ENCODE peak calls at places on chromosomes 11 and 22, in five cellular contexts. One of them, this sample, is unnamed.

GRCh38 chr11:45927332-45927683 is 4.9 kb downstream of the LARGE2 start:
- DNase-seq in IMR-90: no peak
- DNase-seq in neuronal stem cell: no peak
- DNase-seq in H9: peak; percentile 24
- DNase-seq in H1: no peak
- DNase-seq in this sample: no peak

GRCh38 chr11:35211952-35212351 is 73.0 kb downstream of the CD44 start:
- DNase-seq in IMR-90: no peak
- DNase-seq in neuronal stem cell: no peak
- DNase-seq in H9: no peak
- DNase-seq in H1: no peak
- DNase-seq in this sample: no peak

GRCh38 chr11:9834281-9834680 is 170.4 kb downstream of the SWAP70 start:
- DNase-seq in IMR-90: no peak
- DNase-seq in neuronal stem cell: no peak
- DNase-seq in H9: no peak
- DNase-seq in H1: no peak
- DNase-seq in this sample: peak; percentile 48

GRCh38 chr11:111633756-111634362 is 31.6 kb downstream of the SIK2 start:
- DNase-seq in IMR-90: peak; percentile 35
- DNase-seq in neuronal stem cell: no peak
- DNase-seq in H9: no peak
- DNase-seq in H1: no peak
- DNase-seq in this sample: no peak

GRCh38 chr11:93474122-93474521 is 69.1 kb downstream of the SMCO4 start:
- DNase-seq in IMR-90: no peak
- DNase-seq in neuronal stem cell: no peak
- DNase-seq in H9: no peak
- DNase-seq in H1: no peak
- DNase-seq in this sample: no peak

GRCh38 chr22:35589071-35589735 is 27.9 kb downstream of the MB start:
- DNase-seq in IMR-90: peak; percentile 77
- DNase-seq in neuronal stem cell: no peak
- DNase-seq in H9: no peak
- DNase-seq in H1: peak; percentile 31
- DNase-seq in this sample: peak; percentile 95

GRCh38 chr22:19717691-19718254 is 3.5 kb downstream of the SEPTIN5 start:
- DNase-seq in IMR-90: peak; percentile 52
- DNase-seq in neuronal stem cell: no peak
- DNase-seq in H9: peak; percentile 65
- DNase-seq in H1: no peak
- DNase-seq in this sample: peak; percentile 54

GRCh38 chr22:49295465-49295743 is 532.3 kb downstream of the BRD1 start:
- DNase-seq in IMR-90: no peak
- DNase-seq in neuronal stem cell: no peak
- DNase-seq in H9: peak; percentile 20
- DNase-seq in H1: no peak
- DNase-seq in this sample: no peak

GRCh38 chr11:33520103-33520502 is 180.5 kb downstream of the C11orf91 start:
- DNase-seq in IMR-90: no peak
- DNase-seq in neuronal stem cell: no peak
- DNase-seq in H9: no peak
- DNase-seq in H1: no peak
- DNase-seq in this sample: no peak

GRCh38 chr22:49727191-49727880 is 100.3 kb downstream of the BRD1 start:
- DNase-seq in IMR-90: no peak
- DNase-seq in neuronal stem cell: no peak
- DNase-seq in H9: no peak
- DNase-seq in H1: no peak
- DNase-seq in this sample: no peak

GRCh38 chr11:17599460-17599925 is 52.4 kb downstream of the OTOG start:
- DNase-seq in IMR-90: no peak
- DNase-seq in neuronal stem cell: no peak
- DNase-seq in H9: no peak
- DNase-seq in H1: no peak
- DNase-seq in this sample: no peak

GRCh38 chr11:106446961-106447360 is 369.5 kb downstream of the AASDHPPT start:
- DNase-seq in IMR-90: no peak
- DNase-seq in neuronal stem cell: no peak
- DNase-seq in H9: no peak
- DNase-seq in H1: no peak
- DNase-seq in this sample: peak; percentile 33

GRCh38 chr11:106447631-106448191 is 370.2 kb downstream of the AASDHPPT start:
- DNase-seq in IMR-90: no peak
- DNase-seq in neuronal stem cell: no peak
- DNase-seq in H9: no peak
- DNase-seq in H1: no peak
- DNase-seq in this sample: peak; percentile 23

GRCh38 chr11:106446302-106446701 is 368.8 kb downstream of the AASDHPPT start:
- DNase-seq in IMR-90: no peak
- DNase-seq in neuronal stem cell: no peak
- DNase-seq in H9: no peak
- DNase-seq in H1: no peak
- DNase-seq in this sample: no peak

GRCh38 chr11:106449756-106450155 is 372.3 kb downstream of the AASDHPPT start:
- DNase-seq in IMR-90: no peak
- DNase-seq in neuronal stem cell: no peak
- DNase-seq in H9: no peak
- DNase-seq in H1: no peak
- DNase-seq in this sample: no peak
- H4K91ac ChIP-seq in IMR-90: no peak overlapping the region
- H4K91ac ChIP-seq in neuronal stem cell: no peak overlapping the region
- H4K91ac ChIP-seq in H9: no peak overlapping the region
- H4K91ac ChIP-seq in H1: no peak overlapping the region
- H4K91ac ChIP-seq in this sample: no peak overlapping the region

GRCh38 chr22:27836181-27836580 is 34.6 kb upstream of the MN1 start:
- DNase-seq in IMR-90: no peak
- DNase-seq in neuronal stem cell: no peak
- DNase-seq in H9: no peak
- DNase-seq in H1: no peak
- DNase-seq in this sample: no peak
- H4K91ac ChIP-seq in IMR-90: peak overlapping the region; percentile 50
- H4K91ac ChIP-seq in neuronal stem cell: no peak overlapping the region
- H4K91ac ChIP-seq in H9: no peak overlapping the region
- H4K91ac ChIP-seq in H1: peak overlapping the region; percentile 25
- H4K91ac ChIP-seq in this sample: no peak overlapping the region

GRCh38 chr11:8828580-8829358 is 82.2 kb upstream of the AKIP1 start:
- DNase-seq in IMR-90: peak; percentile 70
- DNase-seq in neuronal stem cell: no peak
- DNase-seq in H9: peak; percentile 12
- DNase-seq in H1: no peak
- DNase-seq in this sample: peak; percentile 44

GRCh38 chr11:8828055-8828454 is 82.9 kb upstream of the AKIP1 start:
- DNase-seq in IMR-90: no peak
- DNase-seq in neuronal stem cell: no peak
- DNase-seq in H9: peak; percentile 18
- DNase-seq in H1: no peak
- DNase-seq in this sample: no peak

GRCh38 chr11:8826145-8826786 is 84.7 kb upstream of the AKIP1 start:
- DNase-seq in IMR-90: peak; percentile 95
- DNase-seq in neuronal stem cell: no peak
- DNase-seq in H9: peak; percentile 59
- DNase-seq in H1: no peak
- DNase-seq in this sample: peak; percentile 93

GRCh38 chr11:8829556-8829955 is 81.4 kb upstream of the AKIP1 start:
- DNase-seq in IMR-90: no peak
- DNase-seq in neuronal stem cell: no peak
- DNase-seq in H9: no peak
- DNase-seq in H1: no peak
- DNase-seq in this sample: no peak

GRCh38 chr11:8826901-8827560 is 84.0 kb upstream of the AKIP1 start:
- DNase-seq in IMR-90: no peak
- DNase-seq in neuronal stem cell: no peak
- DNase-seq in H9: peak; percentile 18
- DNase-seq in H1: no peak
- DNase-seq in this sample: peak; percentile 65
- H4K91ac ChIP-seq in IMR-90: peak overlapping the region; percentile 95
- H4K91ac ChIP-seq in neuronal stem cell: no peak overlapping the region
- H4K91ac ChIP-seq in H9: no peak overlapping the region
- H4K91ac ChIP-seq in H1: peak overlapping the region; percentile 38
- H4K91ac ChIP-seq in this sample: peak overlapping the region; percentile 65

GRCh38 chr22:37197451-37198289 is 9.6 kb upstream of the C1QTNF6 start:
- DNase-seq in IMR-90: peak; percentile 61
- DNase-seq in neuronal stem cell: no peak
- DNase-seq in H9: no peak
- DNase-seq in H1: no peak
- DNase-seq in this sample: peak; percentile 87
- H4K91ac ChIP-seq in IMR-90: no peak overlapping the region
- H4K91ac ChIP-seq in neuronal stem cell: no peak overlapping the region
- H4K91ac ChIP-seq in H9: no peak overlapping the region
- H4K91ac ChIP-seq in H1: peak overlapping the region; percentile 56
- H4K91ac ChIP-seq in this sample: peak overlapping the region; percentile 78